ENCODE peak calls at places on chromosomes 7 and 10, in four cellular contexts. T is A549; Z is activated CD8-positive, alpha-beta memory T cell treated with anti-CD3 and anti-CD28 coated beads, Interleukin-2, amount 50 U/mL, for 48 hours; D is RKO. P is an unnamed sample.

GRCh38 chr7:25549315-25549933 is 321.1 kb upstream of the NPVF start:
- DNase-seq in T (no peak), Z (no peak), D (no peak), P (no peak)

GRCh38 chr10:3625959-3626751 is 158.9 kb downstream of the KLF6 start:
- DNase-seq in T (no peak), Z (no peak), D (no peak), P (peak; percentile 91)

GRCh38 chr7:99006739-99007424 is 128.6 kb downstream of the TRRAP start:
- DNase-seq in T (no peak), Z (peak; percentile 37), D (no peak), P (no peak)

GRCh38 chr10:96236876-96237275 is 34.5 kb downstream of the BLNK start:
- DNase-seq in T (no peak), Z (no peak), D (no peak), P (no peak)

GRCh38 chr7:55593515-55594318 is 21.4 kb upstream of the VOPP1 start:
- DNase-seq in T (peak; percentile 49), Z (peak; percentile 95), D (peak; percentile 68), P (peak; percentile 55)

GRCh38 chr7:46658281-46658680 is 737.2 kb upstream of the IGFBP3 start:
- DNase-seq in T (no peak), Z (no peak), D (no peak), P (no peak)

GRCh38 chr7:37259381-37259821 is 189.3 kb downstream of the ELMO1 start:
- DNase-seq in T (no peak), Z (no peak), D (no peak), P (no peak)

GRCh38 chr7:150448789-150449147 is 1.7 kb upstream of the GIMAP8 start:
- DNase-seq in T (peak; percentile 84), Z (peak; percentile 90), D (peak; percentile 74), P (peak; percentile 53)

GRCh38 chr7:79523426-79523825 is 70.0 kb upstream of the MAGI2 start:
- DNase-seq in T (no peak), Z (no peak), D (no peak), P (peak; percentile 7)

GRCh38 chr10:49748006-49748405 is 14.1 kb downstream of the OGDHL start:
- DNase-seq in T (no peak), Z (no peak), D (no peak), P (no peak)

GRCh38 chr10:122592161-122592560 is 31.6 kb downstream of the DMBT1 start:
- DNase-seq in T (no peak), Z (no peak), D (no peak), P (no peak)

GRCh38 chr7:90766814-90767564 is 170.9 kb downstream of the CDK14 start:
- DNase-seq in T (no peak), Z (no peak), D (no peak), P (peak; percentile 44)

GRCh38 chr7:47480576-47481538 is 101.1 kb downstream of the TNS3 start:
- DNase-seq in T (no peak), Z (no peak), D (no peak), P (no peak)

GRCh38 chr7:1758859-1759521 is 88.9 kb downstream of the ELFN1 start:
- DNase-seq in T (no peak), Z (no peak), D (no peak), P (no peak)

GRCh38 chr10:71031601-71032000 is 143.2 kb upstream of the PCBD1 start:
- DNase-seq in T (no peak), Z (no peak), D (no peak), P (no peak)

P was measured in EL.